ENCODE peak calls at places on chromosomes 4 and X, in four cellular contexts. A, C, X and L are unnamed samples.

GRCh38 chrX:132216806-132217202 is 2.4 kb downstream of the RAP2C start:
- DNase-seq in A (no peak), X (no peak), C (peak), L (no peak)

GRCh38 chrX:20519077-20519617 is 252.4 kb upstream of the RPS6KA3 start:
- DNase-seq in A (no peak), X (no peak), C (no peak), L (no peak)

GRCh38 chr4:166458756-166459155 is 585.7 kb downstream of the TLL1 start:
- DNase-seq in A (no peak), X (no peak), C (no peak), L (no peak)

GRCh38 chr4:153518001-153518400 is 51.8 kb downstream of the TMEM131L start:
- DNase-seq in A (no peak), C (no peak), X (no peak), L (no peak)

GRCh38 chr4:87620491-87620890 is 12.2 kb downstream of the DSPP start:
- DNase-seq in X (no peak), C (no peak), A (no peak), L (no peak)

GRCh38 chr4:76752911-76753494 is 144.9 kb downstream of the SOWAHB start:
- DNase-seq in C (no peak), A (no peak), X (no peak), L (peak)

GRCh38 chr4:53744446-53745160 is 153.3 kb upstream of the LNX1 start:
- DNase-seq in C (no peak), X (no peak), A (peak), L (no peak)

GRCh38 chrX:136646602-136647239 is 1.2 kb upstream of the CD40LG start:
- DNase-seq in A (no peak), X (no peak), C (no peak), L (no peak)

GRCh38 chrX:153600032-153600373 is 1.1 kb upstream of the CCNQ start:
- DNase-seq in X (no peak), A (no peak), C (no peak), L (no peak)

GRCh38 chrX:118519411-118520205 is 24.0 kb downstream of the DOCK11 start:
- DNase-seq in C (no peak), X (no peak), A (no peak), L (no peak)